ENCODE peak calls at places on chromosome 11, in eight cellular contexts. J is GM23248; N is CD8-positive, alpha-beta T cell; I is T-helper 9 cell; P is activated T-cell treated with anti-CD3 and anti-CD28 coated beads for 4 hours; Y is B cell; D is endothelial cell; S is HTR-8/SVneo. E is an unnamed sample.

GRCh38 chr11:21625982-21626381 is 566.9 kb upstream of the ANO5 start:
- DNase-seq in J (peak), N (no peak), I (no peak), P (no peak), Y (peak), D (no peak), S (no peak), E (no peak)

GRCh38 chr11:47569646-47570045 is 4.2 kb downstream of the PTPMT1 start:
- DNase-seq in J (no peak), N (no peak), I (no peak), P (no peak), Y (no peak), D (no peak), S (no peak), E (no peak)

GRCh38 chr11:103586756-103587155 is 449.7 kb upstream of the DDI1 start:
- DNase-seq in J (peak), N (no peak), I (no peak), P (no peak), Y (no peak), D (no peak), S (no peak), E (no peak)

GRCh38 chr11:106304274-106304673 is 226.8 kb downstream of the AASDHPPT start:
- DNase-seq in J (peak), N (no peak), I (no peak), P (no peak), Y (no peak), D (no peak), S (no peak), E (peak)

GRCh38 chr11:125552927-125553326 is 16.4 kb upstream of the EI24 start:
- DNase-seq in J (no peak), N (no peak), I (no peak), P (no peak), Y (no peak), D (no peak), S (no peak), E (no peak)

GRCh38 chr11:62786318-62787004 is 741 bp upstream of the TMEM179B start:
- DNase-seq in J (peak), N (peak), I (peak), P (peak), Y (peak), D (peak), S (peak), E (peak)

GRCh38 chr11:47394322-47395224 is 13.8 kb upstream of the SLC39A13 start:
- DNase-seq in J (no peak), N (peak), I (peak), P (no peak), Y (peak), D (peak), S (no peak), E (no peak)

GRCh38 chr11:132463941-132464340 is 1068.4 kb downstream of the OPCML start:
- DNase-seq in J (peak), N (no peak), I (no peak), P (no peak), Y (no peak), D (no peak), S (no peak), E (no peak)